ENCODE peak calls at places on chromosomes 2 and 18, in five cellular contexts. One of them, this sample, is unnamed. For H3K4me1, the result is how much of the 10 kb centered on the place peaks cover.

GRCh38 chr2:55862673-55863390 is 60.8 kb downstream of the EFEMP1 start:
- DNase-seq in right cardiac atrium: peak
- DNase-seq in fibroblast of lung: peak
- DNase-seq in thoracic aorta: peak
- DNase-seq in mucosa of descending colon: no peak
- DNase-seq in this sample: no peak

GRCh38 chr2:174117951-174118930 is 130.1 kb downstream of the OLA1 start:
- DNase-seq in right cardiac atrium: no peak
- DNase-seq in thoracic aorta: no peak
- DNase-seq in mucosa of descending colon: no peak
- DNase-seq in fibroblast of lung: peak
- DNase-seq in this sample: no peak

GRCh38 chr2:45585267-45585861 is 25.7 kb downstream of the SRBD1 start:
- DNase-seq in thoracic aorta: peak
- DNase-seq in mucosa of descending colon: no peak
- DNase-seq in fibroblast of lung: peak
- DNase-seq in right cardiac atrium: no peak
- DNase-seq in this sample: no peak

GRCh38 chr2:170498559-170498958 is 216.6 kb upstream of the SP5 start:
- DNase-seq in mucosa of descending colon: no peak
- DNase-seq in right cardiac atrium: no peak
- DNase-seq in fibroblast of lung: no peak
- DNase-seq in thoracic aorta: no peak
- DNase-seq in this sample: no peak

GRCh38 chr2:98487806-98488189 is 43.1 kb downstream of the INPP4A start:
- DNase-seq in mucosa of descending colon: no peak
- DNase-seq in right cardiac atrium: peak
- DNase-seq in thoracic aorta: no peak
- DNase-seq in fibroblast of lung: peak
- DNase-seq in this sample: no peak

GRCh38 chr2:8992643-8993042 is 10.8 kb downstream of the MBOAT2 start:
- DNase-seq in right cardiac atrium: no peak
- DNase-seq in mucosa of descending colon: no peak
- DNase-seq in fibroblast of lung: no peak
- DNase-seq in thoracic aorta: no peak
- DNase-seq in this sample: no peak

GRCh38 chr2:96949701-96950350 is 36.6 kb downstream of the FAM178B start:
- DNase-seq in fibroblast of lung: no peak
- DNase-seq in thoracic aorta: no peak
- DNase-seq in mucosa of descending colon: peak
- DNase-seq in right cardiac atrium: peak
- DNase-seq in this sample: no peak

GRCh38 chr2:44126106-44126797 is 42.4 kb upstream of the PPM1B start:
- DNase-seq in right cardiac atrium: no peak
- DNase-seq in fibroblast of lung: no peak
- DNase-seq in mucosa of descending colon: no peak
- DNase-seq in thoracic aorta: no peak
- DNase-seq in this sample: no peak

GRCh38 chr2:31812051-31812798 is 198.6 kb downstream of the MEMO1 start:
- DNase-seq in mucosa of descending colon: no peak
- DNase-seq in fibroblast of lung: no peak
- DNase-seq in right cardiac atrium: no peak
- DNase-seq in thoracic aorta: no peak
- DNase-seq in this sample: no peak

GRCh38 chr2:60149151-60149550 is 404.3 kb downstream of the BCL11A start:
- DNase-seq in right cardiac atrium: no peak
- DNase-seq in fibroblast of lung: no peak
- DNase-seq in mucosa of descending colon: no peak
- DNase-seq in thoracic aorta: no peak
- DNase-seq in this sample: no peak

GRCh38 chr2:205280630-205281225 is 401.6 kb upstream of the NRP2 start:
- DNase-seq in fibroblast of lung: no peak
- DNase-seq in right cardiac atrium: no peak
- DNase-seq in thoracic aorta: no peak
- DNase-seq in mucosa of descending colon: no peak
- DNase-seq in this sample: no peak

GRCh38 chr18:71045331-71046065 is 756.7 kb downstream of the SOCS6 start:
- DNase-seq in mucosa of descending colon: no peak
- DNase-seq in thoracic aorta: no peak
- DNase-seq in fibroblast of lung: no peak
- DNase-seq in right cardiac atrium: no peak
- DNase-seq in this sample: no peak

GRCh38 chr2:29844713-29845320 is 76.6 kb downstream of the ALK start:
- DNase-seq in fibroblast of lung: no peak
- DNase-seq in thoracic aorta: no peak
- DNase-seq in mucosa of descending colon: no peak
- DNase-seq in right cardiac atrium: no peak
- DNase-seq in this sample: no peak

GRCh38 chr2:144099746-144100438 is 420.0 kb downstream of the ZEB2 start:
- DNase-seq in fibroblast of lung: peak
- DNase-seq in mucosa of descending colon: no peak
- DNase-seq in thoracic aorta: no peak
- DNase-seq in right cardiac atrium: no peak
- DNase-seq in this sample: no peak

GRCh38 chr2:28691774-28692281 is 59.8 kb upstream of the PPP1CB start:
- DNase-seq in mucosa of descending colon: no peak
- DNase-seq in right cardiac atrium: peak
- DNase-seq in fibroblast of lung: peak
- DNase-seq in thoracic aorta: no peak
- DNase-seq in this sample: no peak

GRCh38 chr18:52287151-52287550 is 52.8 kb upstream of the DCC start:
- DNase-seq in thoracic aorta: no peak
- DNase-seq in mucosa of descending colon: no peak
- DNase-seq in right cardiac atrium: no peak
- DNase-seq in fibroblast of lung: no peak
- DNase-seq in this sample: no peak

GRCh38 chr2:55419236-55419513 is 481 bp downstream of the CCDC88A start:
- DNase-seq in right cardiac atrium: peak
- DNase-seq in thoracic aorta: no peak
- DNase-seq in fibroblast of lung: peak
- DNase-seq in mucosa of descending colon: no peak
- DNase-seq in this sample: no peak

GRCh38 chr18:46683252-46683651 is 26.2 kb upstream of the LOXHD1 start:
- DNase-seq in thoracic aorta: no peak
- DNase-seq in fibroblast of lung: no peak
- DNase-seq in right cardiac atrium: no peak
- DNase-seq in mucosa of descending colon: no peak
- DNase-seq in this sample: no peak

GRCh38 chr2:47653909-47654789 is 128.8 kb upstream of the MSH6 start:
- DNase-seq in thoracic aorta: no peak
- DNase-seq in fibroblast of lung: peak
- DNase-seq in right cardiac atrium: no peak
- DNase-seq in mucosa of descending colon: no peak
- DNase-seq in this sample: no peak

GRCh38 chr2:227389661-227390060 is 1.9 kb upstream of the SCYGR1 start:
- DNase-seq in mucosa of descending colon: no peak
- DNase-seq in right cardiac atrium: no peak
- DNase-seq in fibroblast of lung: no peak
- DNase-seq in thoracic aorta: no peak
- DNase-seq in this sample: no peak

GRCh38 chr2:227386630-227387029 is 1.1 kb downstream of the SCYGR1 start:
- DNase-seq in fibroblast of lung: no peak
- DNase-seq in right cardiac atrium: no peak
- DNase-seq in thoracic aorta: no peak
- DNase-seq in mucosa of descending colon: no peak
- DNase-seq in this sample: no peak

GRCh38 chr2:227389231-227389630 is 1.5 kb upstream of the SCYGR1 start:
- DNase-seq in right cardiac atrium: no peak
- DNase-seq in mucosa of descending colon: no peak
- DNase-seq in fibroblast of lung: no peak
- DNase-seq in thoracic aorta: no peak
- DNase-seq in this sample: no peak

GRCh38 chr2:227390468-227391256 is 2.9 kb upstream of the SCYGR1 start:
- DNase-seq in mucosa of descending colon: no peak
- DNase-seq in thoracic aorta: no peak
- DNase-seq in right cardiac atrium: no peak
- DNase-seq in fibroblast of lung: no peak
- DNase-seq in this sample: no peak

GRCh38 chr2:227388537-227389011 is 825 bp upstream of the SCYGR1 start:
- DNase-seq in right cardiac atrium: no peak
- DNase-seq in mucosa of descending colon: no peak
- DNase-seq in thoracic aorta: no peak
- DNase-seq in fibroblast of lung: peak
- DNase-seq in this sample: no peak
- H3K4me1 ChIP-seq in right cardiac atrium: under half
- H3K4me1 ChIP-seq in mucosa of descending colon: under half
- H3K4me1 ChIP-seq in thoracic aorta: under half
- H3K4me1 ChIP-seq in fibroblast of lung: under half
- H3K4me1 ChIP-seq in this sample: under half

GRCh38 chr18:13615432-13615861 is 110.9 kb downstream of the FAM210A start:
- DNase-seq in right cardiac atrium: no peak
- DNase-seq in mucosa of descending colon: no peak
- DNase-seq in thoracic aorta: no peak
- DNase-seq in fibroblast of lung: no peak
- DNase-seq in this sample: no peak

GRCh38 chr18:13614318-13614643 is 112.1 kb downstream of the FAM210A start:
- DNase-seq in fibroblast of lung: no peak
- DNase-seq in thoracic aorta: no peak
- DNase-seq in right cardiac atrium: no peak
- DNase-seq in mucosa of descending colon: no peak
- DNase-seq in this sample: no peak

GRCh38 chr18:13614701-13615288 is 111.6 kb downstream of the FAM210A start:
- DNase-seq in fibroblast of lung: no peak
- DNase-seq in mucosa of descending colon: no peak
- DNase-seq in right cardiac atrium: peak
- DNase-seq in thoracic aorta: no peak
- DNase-seq in this sample: no peak

GRCh38 chr18:13616525-13617035 is 109.8 kb downstream of the FAM210A start:
- DNase-seq in mucosa of descending colon: no peak
- DNase-seq in right cardiac atrium: no peak
- DNase-seq in fibroblast of lung: no peak
- DNase-seq in thoracic aorta: no peak
- DNase-seq in this sample: no peak

GRCh38 chr18:13616041-13616440 is 110.3 kb downstream of the FAM210A start:
- DNase-seq in thoracic aorta: no peak
- DNase-seq in mucosa of descending colon: no peak
- DNase-seq in fibroblast of lung: no peak
- DNase-seq in right cardiac atrium: no peak
- DNase-seq in this sample: no peak
- H3K4me3 ChIP-seq in thoracic aorta: no peak
- H3K4me3 ChIP-seq in mucosa of descending colon: no peak
- H3K4me3 ChIP-seq in fibroblast of lung: no peak
- H3K4me3 ChIP-seq in right cardiac atrium: no peak
- H3K4me3 ChIP-seq in this sample: no peak

GRCh38 chr2:69597843-69598610 is 45.5 kb downstream of the AAK1 start:
- DNase-seq in right cardiac atrium: no peak
- DNase-seq in mucosa of descending colon: no peak
- DNase-seq in fibroblast of lung: no peak
- DNase-seq in thoracic aorta: no peak
- DNase-seq in this sample: no peak
- H3K4me1 ChIP-seq in right cardiac atrium: under half
- H3K4me1 ChIP-seq in mucosa of descending colon: under half
- H3K4me1 ChIP-seq in fibroblast of lung: under half
- H3K4me1 ChIP-seq in thoracic aorta: under half
- H3K4me1 ChIP-seq in this sample: under half

GRCh38 chr2:137252934-137253333 is 487.6 kb downstream of the THSD7B start:
- DNase-seq in fibroblast of lung: no peak
- DNase-seq in right cardiac atrium: no peak
- DNase-seq in thoracic aorta: no peak
- DNase-seq in mucosa of descending colon: no peak
- DNase-seq in this sample: no peak
- H3K4me3 ChIP-seq in fibroblast of lung: no peak
- H3K4me3 ChIP-seq in right cardiac atrium: no peak
- H3K4me3 ChIP-seq in thoracic aorta: no peak
- H3K4me3 ChIP-seq in mucosa of descending colon: no peak
- H3K4me3 ChIP-seq in this sample: no peak

DNA sequence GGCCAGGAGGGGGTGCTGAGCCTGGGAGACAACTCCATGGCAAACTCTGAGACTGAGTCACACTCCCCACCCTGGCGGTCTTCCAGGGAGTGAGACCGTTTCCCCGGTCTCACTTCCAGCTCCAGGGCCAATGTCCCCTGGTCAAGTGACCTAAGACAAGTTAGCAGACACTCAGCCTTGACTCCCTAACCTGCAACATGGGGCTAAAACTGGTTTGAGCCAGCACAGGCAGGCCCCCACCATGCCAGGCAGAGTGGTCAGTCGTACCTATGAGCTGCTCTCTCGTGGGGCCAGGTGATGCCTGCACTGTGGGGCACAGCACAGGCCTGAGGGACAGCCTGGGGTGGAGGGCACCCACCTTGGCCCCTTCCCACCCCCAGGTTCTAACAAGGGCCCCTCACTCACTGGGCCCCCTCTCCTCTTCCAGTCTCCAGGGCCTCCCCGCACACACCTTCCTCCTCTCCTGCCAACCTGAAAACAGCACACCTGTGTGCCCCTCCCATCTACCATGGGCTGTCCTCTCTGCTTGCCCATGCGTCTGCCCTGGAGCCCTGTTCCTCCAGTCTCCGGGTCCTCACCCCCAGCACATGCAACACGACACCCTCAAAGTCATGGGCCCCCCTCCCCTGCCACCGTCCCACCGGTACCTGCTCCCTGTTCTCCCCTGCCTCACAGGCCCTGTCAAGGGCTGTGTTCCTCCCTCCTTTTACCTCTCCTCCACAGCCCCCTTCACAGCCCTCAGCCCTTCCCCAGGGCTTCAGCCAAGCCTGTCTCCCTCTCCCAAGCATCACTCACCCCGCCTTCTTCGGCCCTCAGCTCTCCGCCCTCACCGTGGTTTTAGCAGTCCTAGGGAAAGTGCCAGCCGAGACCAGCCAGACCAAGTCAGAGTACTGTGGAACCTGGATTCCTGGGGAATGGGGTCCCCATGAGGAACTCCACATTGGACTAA is 1.6 kb downstream of the GPR17 start:
- DNase-seq in right cardiac atrium: peak
- DNase-seq in mucosa of descending colon: peak
- DNase-seq in fibroblast of lung: no peak
- DNase-seq in thoracic aorta: no peak
- DNase-seq in this sample: no peak
- H3K4me1 ChIP-seq in right cardiac atrium: under half
- H3K4me1 ChIP-seq in mucosa of descending colon: under half
- H3K4me1 ChIP-seq in fibroblast of lung: under half
- H3K4me1 ChIP-seq in thoracic aorta: under half
- H3K4me1 ChIP-seq in this sample: under half